ENCODE peak calls at places on chromosomes 4 and X, in six cellular contexts. D is activated CD8-positive, alpha-beta memory T cell treated with anti-CD3 and anti-CD28 coated beads for 4 hours; F is pulmonary artery endothelial cell; S is mesothelial cell of epicardium; G is activated CD4-positive, alpha-beta T cell treated with anti-CD3 and anti-CD28 coated beads for 24 hours; J is GM23248. M is an unnamed sample.

GRCh38 chr4:150431221-150431620 is 150.7 kb upstream of the MAB21L2 start:
- DNase-seq in D (no peak), G (no peak), S (no peak), J (no peak), F (no peak), M (no peak)

GRCh38 chr4:103934178-103934789 is 214.5 kb upstream of the TACR3 start:
- DNase-seq in J (peak), G (peak), S (no peak), D (no peak), F (no peak), M (no peak)

GRCh38 chr4:116413222-116413621 is 672.2 kb downstream of the TRAM1L1 start:
- DNase-seq in D (no peak), F (no peak), S (no peak), J (no peak), G (no peak), M (no peak)

GRCh38 chr4:73832651-73833237 is 3.7 kb upstream of the CXCL6 start:
- DNase-seq in G (no peak), S (no peak), F (no peak), J (peak), D (no peak), M (no peak)

GRCh38 chr4:111400736-111401135 is 744.5 kb upstream of the FAM241A start:
- DNase-seq in F (no peak), D (no peak), G (no peak), S (no peak), J (peak), M (no peak)

GRCh38 chrX:97629597-97629985 is 745.9 kb downstream of the RPA4 start:
- DNase-seq in J (no peak), F (no peak), G (no peak), S (no peak), D (no peak), M (no peak)

GRCh38 chr4:120673696-120674095 is 248.8 kb downstream of the PRDM5 start:
- DNase-seq in J (no peak), G (no peak), F (no peak), D (no peak), S (no peak), M (no peak)

GRCh38 chr4:102500371-102501175 is 586 bp upstream of the NFKB1 start:
- DNase-seq in D (no peak), S (peak), F (no peak), G (peak), J (peak), M (peak)

GRCh38 chr4:89196745-89197144 is 85.4 kb downstream of the TIGD2 start:
- DNase-seq in F (no peak), G (no peak), J (no peak), S (no peak), D (no peak), M (no peak)

GRCh38 chr4:98470831-98471230 is 187.6 kb downstream of the TSPAN5 start:
- DNase-seq in S (no peak), G (no peak), D (no peak), J (no peak), F (no peak), M (no peak)

GRCh38 chr4:118865091-118865708 is 23.5 kb upstream of the SYNPO2 start:
- DNase-seq in D (no peak), G (no peak), S (no peak), J (peak), F (no peak), M (no peak)

GRCh38 chr4:1547863-1548637 is 136.1 kb downstream of the FAM53A start:
- DNase-seq in J (no peak), D (no peak), S (no peak), G (no peak), F (peak), M (peak)

GRCh38 chrX:120874678-120875557 is 748 bp downstream of the CT47B1 start:
- DNase-seq in D (no peak), F (no peak), J (no peak), S (no peak), G (no peak), M (no peak)

GRCh38 chr4:53541577-53542206 is 49.6 kb downstream of the LNX1 start:
- DNase-seq in D (no peak), S (no peak), F (peak), J (peak), G (no peak), M (no peak)

GRCh38 chr4:110196871-110197420 is 1.5 kb downstream of the ELOVL6 start:
- DNase-seq in J (peak), S (peak), F (no peak), G (peak), D (peak), M (no peak)

GRCh38 chr4:136036744-136037143 is 1495.5 kb downstream of the PCDH18 start:
- DNase-seq in J (no peak), D (no peak), G (no peak), F (no peak), S (no peak), M (no peak)

GRCh38 chrX:154750301-154751120 is at the start of gene GAB3:
- DNase-seq in F (no peak), D (no peak), G (no peak), S (no peak), J (peak), M (peak)

GRCh38 chrX:105483011-105483410 is 262.5 kb upstream of the TEX13A start:
- DNase-seq in F (peak), G (no peak), D (no peak), J (no peak), S (no peak), M (no peak)

GRCh38 chr4:6453688-6453990 is 18.8 kb downstream of the PPP2R2C start:
- DNase-seq in S (no peak), J (no peak), G (no peak), D (no peak), F (no peak), M (no peak)

GRCh38 chr4:110467400-110467799 is 8.6 kb upstream of the ENPEP start:
- DNase-seq in G (no peak), S (no peak), D (no peak), J (no peak), F (no peak), M (no peak)

GRCh38 chrX:74924449-74925209 is 623 bp downstream of the NEXMIF start:
- DNase-seq in G (no peak), J (peak), D (no peak), F (no peak), S (peak), M (peak)

GRCh38 chr4:158791588-158791987 is 22.8 kb downstream of the FNIP2 start:
- DNase-seq in F (no peak), S (no peak), G (no peak), D (no peak), J (no peak), M (no peak)

GRCh38 chrX:96591418-96591817 is 93.2 kb upstream of the DIAPH2 start:
- DNase-seq in D (no peak), S (no peak), F (no peak), G (no peak), J (no peak), M (no peak)

GRCh38 chr4:64581422-64581821 is 172.2 kb upstream of the TECRL start:
- DNase-seq in F (no peak), D (no peak), S (no peak), G (no peak), J (peak), M (no peak)

GRCh38 chrX:150506486-150506885 is 61.9 kb upstream of the MTM1 start:
- DNase-seq in S (no peak), F (no peak), D (no peak), J (peak), G (no peak), M (no peak)

GRCh38 chr4:41524446-41524845 is 13.5 kb upstream of the LIMCH1 start:
- DNase-seq in S (no peak), D (no peak), J (no peak), F (no peak), G (no peak), M (no peak)

GRCh38 chrX:147899715-147900114 is 12.0 kb upstream of the FMR1 start:
- DNase-seq in F (no peak), D (no peak), S (no peak), J (no peak), G (no peak), M (no peak)